ENCODE peak calls at places on chromosomes 5 and 9, in nine cellular contexts. G is activated B cell treated with CpG ODN at 0.5 μM for 24 hours; V is cardiac muscle cell; U is NCI-H1105 treated with DMSO at 0.1 percent for 48 hours; K is spleen; A is kidney epithelial cell; Z is activated naive CD4-positive, alpha-beta T cell; F is NCI-H2107; D is activated CD4-positive, alpha-beta T cell treated with anti-CD3 and anti-CD28 coated beads, Interleukin-2, amount 50 U/mL, for 1 hour. E is an unnamed sample.

GRCh38 chr5:103565711-103566110 is 3.1 kb upstream of the NUDT12 start:
- DNase-seq in G (no peak), V (no peak), U (no peak), K (no peak), A (no peak), Z (no peak), F (no peak), D (no peak), E (no peak)

GRCh38 chr9:121841771-121842611 is 190.6 kb downstream of the DAB2IP start:
- DNase-seq in G (no peak), V (peak), U (no peak), K (no peak), A (peak), Z (no peak), F (no peak), D (no peak), E (no peak)

GRCh38 chr5:158701406-158702177 is 398.1 kb downstream of the EBF1 start:
- DNase-seq in G (no peak), V (peak), U (no peak), K (no peak), A (no peak), Z (no peak), F (no peak), D (no peak), E (no peak)

GRCh38 chr5:132233811-132234683 is 6.4 kb upstream of the P4HA2 start:
- DNase-seq in G (no peak), V (no peak), U (no peak), K (peak), A (no peak), Z (no peak), F (no peak), D (no peak), E (no peak)

GRCh38 chr5:152193391-152194107 is 211.5 kb downstream of the NMUR2 start:
- DNase-seq in G (no peak), V (no peak), U (no peak), K (no peak), A (no peak), Z (no peak), F (no peak), D (no peak), E (no peak)

GRCh38 chr9:100534401-100534800 is 43.5 kb upstream of the CAVIN4 start:
- DNase-seq in G (no peak), V (no peak), U (no peak), K (no peak), A (no peak), Z (no peak), F (no peak), D (no peak), E (no peak)

GRCh38 chr9:5958273-5958672 is 57.2 kb downstream of the RANBP6 start:
- DNase-seq in G (no peak), V (no peak), U (no peak), K (no peak), A (no peak), Z (no peak), F (no peak), D (no peak), E (no peak)

GRCh38 chr9:16625106-16625505 is 245.4 kb downstream of the BNC2 start:
- DNase-seq in G (no peak), V (no peak), U (no peak), K (no peak), A (no peak), Z (no peak), F (no peak), D (no peak), E (no peak)

GRCh38 chr9:128072144-128073021 is 4.4 kb downstream of the SLC25A25 start:
- DNase-seq in G (peak), V (peak), U (peak), K (no peak), A (no peak), Z (no peak), F (no peak), D (peak), E (peak)

GRCh38 chr5:123835421-123835820 is 323.4 kb downstream of the CSNK1G3 start:
- DNase-seq in G (no peak), V (no peak), U (no peak), K (no peak), A (no peak), Z (no peak), F (no peak), D (no peak), E (no peak)

GRCh38 chr5:113514263-113514590 is 733 bp downstream of the YTHDC2 start:
- DNase-seq in G (no peak), V (peak), U (no peak), K (no peak), A (no peak), Z (no peak), F (no peak), D (no peak), E (no peak)

GRCh38 chr9:133112361-133113026 is 8.5 kb downstream of the RALGDS start:
- DNase-seq in G (peak), V (no peak), U (no peak), K (peak), A (no peak), Z (no peak), F (no peak), D (no peak), E (no peak)

GRCh38 chr5:176440932-176441706 is 7.1 kb upstream of the FAF2 start:
- DNase-seq in G (no peak), V (no peak), U (no peak), K (no peak), A (no peak), Z (no peak), F (no peak), D (no peak), E (no peak)

GRCh38 chr5:10427978-10428377 is 13.7 kb upstream of the ROPN1L start:
- DNase-seq in G (no peak), V (no peak), U (no peak), K (no peak), A (no peak), Z (no peak), F (no peak), D (no peak), E (no peak)

GRCh38 chr9:14315754-14316573 is 2.0 kb upstream of the NFIB start:
- DNase-seq in G (no peak), V (peak), U (no peak), K (no peak), A (no peak), Z (no peak), F (no peak), D (no peak), E (no peak)

E was measured in central memory CD8-positive, alpha-beta T cell.